ENCODE peak calls at places on chromosomes 7 and 10, in seven cellular contexts. One of them, this sample, is unnamed.

GRCh38 chr7:155918720-155919399 is 106.6 kb upstream of the SHH start:
- DNase-seq in IMR-90: peak; percentile 95
- DNase-seq in adrenal gland: peak; percentile 76
- DNase-seq in esophagus squamous epithelium: peak; percentile 9
- DNase-seq in heart left ventricle: no peak
- DNase-seq in esophagus muscularis mucosa: no peak
- DNase-seq in suprapubic skin: no peak
- DNase-seq in this sample: peak; percentile 42

GRCh38 chr10:20100157-20100556 is 283.9 kb downstream of the PLXDC2 start:
- DNase-seq in suprapubic skin: no peak
- DNase-seq in IMR-90: peak; percentile 65
- DNase-seq in esophagus squamous epithelium: no peak
- DNase-seq in esophagus muscularis mucosa: no peak
- DNase-seq in adrenal gland: no peak
- DNase-seq in heart left ventricle: no peak
- DNase-seq in this sample: no peak

GRCh38 chr10:79246209-79246581 is 101.1 kb upstream of the PPIF start:
- DNase-seq in adrenal gland: peak; percentile 90
- DNase-seq in IMR-90: no peak
- DNase-seq in suprapubic skin: peak; percentile 88
- DNase-seq in esophagus squamous epithelium: no peak
- DNase-seq in esophagus muscularis mucosa: no peak
- DNase-seq in heart left ventricle: peak; percentile 73
- DNase-seq in this sample: peak; percentile 60

GRCh38 chr7:82044497-82045080 is 274.7 kb upstream of the HGF start:
- DNase-seq in heart left ventricle: peak; percentile 36
- DNase-seq in suprapubic skin: no peak
- DNase-seq in esophagus squamous epithelium: no peak
- DNase-seq in esophagus muscularis mucosa: no peak
- DNase-seq in IMR-90: peak; percentile 58
- DNase-seq in adrenal gland: peak; percentile 64
- DNase-seq in this sample: peak; percentile 68

GRCh38 chr10:4771554-4772201 is 54.3 kb upstream of the AKR1E2 start:
- DNase-seq in heart left ventricle: no peak
- DNase-seq in IMR-90: peak; percentile 85
- DNase-seq in esophagus squamous epithelium: no peak
- DNase-seq in esophagus muscularis mucosa: no peak
- DNase-seq in suprapubic skin: no peak
- DNase-seq in adrenal gland: no peak
- DNase-seq in this sample: no peak

GRCh38 chr7:70481717-70482116 is 650.2 kb upstream of the GALNT17 start:
- DNase-seq in IMR-90: no peak
- DNase-seq in esophagus squamous epithelium: no peak
- DNase-seq in esophagus muscularis mucosa: no peak
- DNase-seq in adrenal gland: no peak
- DNase-seq in suprapubic skin: no peak
- DNase-seq in heart left ventricle: no peak
- DNase-seq in this sample: no peak

GRCh38 chr7:151702961-151703360 is 174.0 kb downstream of the PRKAG2 start:
- DNase-seq in esophagus muscularis mucosa: no peak
- DNase-seq in esophagus squamous epithelium: no peak
- DNase-seq in heart left ventricle: no peak
- DNase-seq in IMR-90: no peak
- DNase-seq in suprapubic skin: no peak
- DNase-seq in adrenal gland: no peak
- DNase-seq in this sample: no peak

GRCh38 chr10:87915989-87916388 is 52.6 kb downstream of the PTEN start:
- DNase-seq in heart left ventricle: peak; percentile 32
- DNase-seq in esophagus squamous epithelium: no peak
- DNase-seq in IMR-90: peak; percentile 33
- DNase-seq in adrenal gland: no peak
- DNase-seq in suprapubic skin: no peak
- DNase-seq in esophagus muscularis mucosa: no peak
- DNase-seq in this sample: no peak

GRCh38 chr7:45872116-45873034 is 507 bp downstream of the CCDC201 start:
- DNase-seq in heart left ventricle: no peak
- DNase-seq in IMR-90: no peak
- DNase-seq in suprapubic skin: no peak
- DNase-seq in esophagus squamous epithelium: no peak
- DNase-seq in adrenal gland: no peak
- DNase-seq in esophagus muscularis mucosa: no peak
- DNase-seq in this sample: no peak

GRCh38 chr10:11885437-11886137 is 62.4 kb downstream of the PROSER2 start:
- DNase-seq in heart left ventricle: no peak
- DNase-seq in adrenal gland: no peak
- DNase-seq in esophagus muscularis mucosa: no peak
- DNase-seq in esophagus squamous epithelium: no peak
- DNase-seq in IMR-90: no peak
- DNase-seq in suprapubic skin: no peak
- DNase-seq in this sample: no peak

GRCh38 chr10:33009244-33010131 is 51.5 kb upstream of the ITGB1 start:
- DNase-seq in adrenal gland: no peak
- DNase-seq in esophagus muscularis mucosa: no peak
- DNase-seq in heart left ventricle: no peak
- DNase-seq in IMR-90: no peak
- DNase-seq in suprapubic skin: no peak
- DNase-seq in esophagus squamous epithelium: no peak
- DNase-seq in this sample: no peak

GRCh38 chr7:92621026-92621540 is 30.9 kb upstream of the FAM133B start:
- DNase-seq in suprapubic skin: no peak
- DNase-seq in esophagus muscularis mucosa: no peak
- DNase-seq in heart left ventricle: peak; percentile 77
- DNase-seq in esophagus squamous epithelium: no peak
- DNase-seq in adrenal gland: peak; percentile 80
- DNase-seq in IMR-90: peak; percentile 94
- DNase-seq in this sample: peak; percentile 68

GRCh38 chr10:34969171-34969570 is 121.0 kb downstream of the CUL2 start:
- DNase-seq in IMR-90: no peak
- DNase-seq in suprapubic skin: no peak
- DNase-seq in adrenal gland: no peak
- DNase-seq in heart left ventricle: no peak
- DNase-seq in esophagus muscularis mucosa: no peak
- DNase-seq in esophagus squamous epithelium: no peak
- DNase-seq in this sample: no peak

GRCh38 chr7:22730921-22731654 is 4.1 kb downstream of the IL6 start:
- DNase-seq in IMR-90: peak; percentile 76
- DNase-seq in adrenal gland: no peak
- DNase-seq in esophagus squamous epithelium: no peak
- DNase-seq in esophagus muscularis mucosa: no peak
- DNase-seq in heart left ventricle: no peak
- DNase-seq in suprapubic skin: no peak
- DNase-seq in this sample: no peak

GRCh38 chr10:71773221-71773971 is at the start of gene VSIR:
- DNase-seq in IMR-90: peak; percentile 71
- DNase-seq in esophagus muscularis mucosa: peak; percentile 96
- DNase-seq in suprapubic skin: peak; percentile 95
- DNase-seq in heart left ventricle: peak; percentile 91
- DNase-seq in adrenal gland: peak; percentile 88
- DNase-seq in esophagus squamous epithelium: peak; percentile 43
- DNase-seq in this sample: peak; percentile 88

GRCh38 chr7:98116656-98117461 is 10.2 kb downstream of the LMTK2 start:
- DNase-seq in adrenal gland: peak; percentile 61
- DNase-seq in heart left ventricle: no peak
- DNase-seq in esophagus squamous epithelium: no peak
- DNase-seq in IMR-90: peak; percentile 75
- DNase-seq in esophagus muscularis mucosa: no peak
- DNase-seq in suprapubic skin: no peak
- DNase-seq in this sample: no peak

GRCh38 chr10:49768731-49769130 is 6.6 kb upstream of the OGDHL start:
- DNase-seq in suprapubic skin: no peak
- DNase-seq in adrenal gland: no peak
- DNase-seq in IMR-90: no peak
- DNase-seq in esophagus squamous epithelium: no peak
- DNase-seq in esophagus muscularis mucosa: no peak
- DNase-seq in heart left ventricle: no peak
- DNase-seq in this sample: no peak

GRCh38 chr10:87842220-87842641 is 21.1 kb downstream of the KLLN start:
- DNase-seq in esophagus squamous epithelium: no peak
- DNase-seq in heart left ventricle: no peak
- DNase-seq in adrenal gland: no peak
- DNase-seq in suprapubic skin: no peak
- DNase-seq in esophagus muscularis mucosa: no peak
- DNase-seq in IMR-90: peak; percentile 48
- DNase-seq in this sample: no peak

GRCh38 chr7:17009007-17009719 is 127.4 kb upstream of the AGR3 start:
- DNase-seq in suprapubic skin: no peak
- DNase-seq in esophagus muscularis mucosa: no peak
- DNase-seq in esophagus squamous epithelium: no peak
- DNase-seq in heart left ventricle: no peak
- DNase-seq in IMR-90: peak; percentile 45
- DNase-seq in adrenal gland: no peak
- DNase-seq in this sample: no peak

GRCh38 chr10:129643266-129643665 is 176.2 kb downstream of the MGMT start:
- DNase-seq in esophagus squamous epithelium: no peak
- DNase-seq in heart left ventricle: no peak
- DNase-seq in IMR-90: no peak
- DNase-seq in adrenal gland: no peak
- DNase-seq in esophagus muscularis mucosa: peak; percentile 64
- DNase-seq in suprapubic skin: no peak
- DNase-seq in this sample: no peak

GRCh38 chr10:11212686-11213085 is 195.0 kb downstream of the CELF2 start:
- DNase-seq in adrenal gland: no peak
- DNase-seq in esophagus squamous epithelium: no peak
- DNase-seq in esophagus muscularis mucosa: no peak
- DNase-seq in suprapubic skin: no peak
- DNase-seq in heart left ventricle: no peak
- DNase-seq in IMR-90: no peak
- DNase-seq in this sample: no peak

GRCh38 chr10:10589540-10589939 is 428.1 kb upstream of the CELF2 start:
- DNase-seq in heart left ventricle: peak; percentile 23
- DNase-seq in esophagus squamous epithelium: no peak
- DNase-seq in esophagus muscularis mucosa: no peak
- DNase-seq in adrenal gland: peak; percentile 56
- DNase-seq in IMR-90: peak; percentile 92
- DNase-seq in suprapubic skin: no peak
- DNase-seq in this sample: no peak

GRCh38 chr10:124650820-124651401 is 93.3 kb downstream of the FAM53B start:
- DNase-seq in IMR-90: no peak
- DNase-seq in suprapubic skin: no peak
- DNase-seq in adrenal gland: no peak
- DNase-seq in esophagus muscularis mucosa: no peak
- DNase-seq in heart left ventricle: no peak
- DNase-seq in esophagus squamous epithelium: no peak
- DNase-seq in this sample: no peak

GRCh38 chr10:99431190-99431549 is 746 bp upstream of the GOT1 start:
- DNase-seq in adrenal gland: peak; percentile 87
- DNase-seq in heart left ventricle: peak; percentile 87
- DNase-seq in esophagus muscularis mucosa: no peak
- DNase-seq in suprapubic skin: peak; percentile 86
- DNase-seq in IMR-90: peak; percentile 41
- DNase-seq in esophagus squamous epithelium: no peak
- DNase-seq in this sample: peak; percentile 90

GRCh38 chr7:150857276-150858055 is 5.1 kb downstream of the AOC1 start:
- DNase-seq in esophagus muscularis mucosa: peak; percentile 68
- DNase-seq in IMR-90: no peak
- DNase-seq in heart left ventricle: peak; percentile 10
- DNase-seq in esophagus squamous epithelium: no peak
- DNase-seq in adrenal gland: no peak
- DNase-seq in suprapubic skin: no peak
- DNase-seq in this sample: no peak

GRCh38 chr10:12628964-12629766 is 279.8 kb downstream of the CAMK1D start:
- DNase-seq in heart left ventricle: no peak
- DNase-seq in esophagus muscularis mucosa: no peak
- DNase-seq in suprapubic skin: peak; percentile 35
- DNase-seq in IMR-90: no peak
- DNase-seq in adrenal gland: no peak
- DNase-seq in esophagus squamous epithelium: no peak
- DNase-seq in this sample: no peak

GRCh38 chr7:154684651-154685563 is 318.0 kb downstream of the PAXIP1 start:
- DNase-seq in IMR-90: no peak
- DNase-seq in adrenal gland: no peak
- DNase-seq in esophagus muscularis mucosa: no peak
- DNase-seq in heart left ventricle: no peak
- DNase-seq in esophagus squamous epithelium: no peak
- DNase-seq in suprapubic skin: no peak
- DNase-seq in this sample: peak; percentile 72

GRCh38 chr7:84025332-84025927 is 169.2 kb downstream of the SEMA3A start:
- DNase-seq in IMR-90: peak; percentile 94
- DNase-seq in heart left ventricle: peak; percentile 20
- DNase-seq in esophagus muscularis mucosa: no peak
- DNase-seq in esophagus squamous epithelium: no peak
- DNase-seq in adrenal gland: peak; percentile 30
- DNase-seq in suprapubic skin: no peak
- DNase-seq in this sample: peak; percentile 22

GRCh38 chr7:137592232-137592896 is 248.8 kb upstream of the PTN start:
- DNase-seq in esophagus squamous epithelium: no peak
- DNase-seq in heart left ventricle: peak; percentile 46
- DNase-seq in esophagus muscularis mucosa: no peak
- DNase-seq in IMR-90: peak; percentile 84
- DNase-seq in adrenal gland: peak; percentile 56
- DNase-seq in suprapubic skin: no peak
- DNase-seq in this sample: peak; percentile 77

GRCh38 chr7:47411281-47411869 is 170.5 kb downstream of the TNS3 start:
- DNase-seq in heart left ventricle: no peak
- DNase-seq in suprapubic skin: peak; percentile 72
- DNase-seq in esophagus muscularis mucosa: no peak
- DNase-seq in adrenal gland: peak; percentile 17
- DNase-seq in IMR-90: no peak
- DNase-seq in esophagus squamous epithelium: no peak
- DNase-seq in this sample: no peak
- TF ChIP-seq POLR2A in heart left ventricle: no peak
- TF ChIP-seq POLR2A in suprapubic skin: no peak
- TF ChIP-seq POLR2A in esophagus muscularis mucosa: no peak
- TF ChIP-seq POLR2A in adrenal gland: no peak
- TF ChIP-seq POLR2A in IMR-90: no peak
- TF ChIP-seq POLR2A in esophagus squamous epithelium: no peak
- TF ChIP-seq POLR2A in this sample: no peak

GRCh38 chr10:8416192-8416701 is 361.8 kb downstream of the GATA3 start:
- DNase-seq in suprapubic skin: no peak
- DNase-seq in IMR-90: no peak
- DNase-seq in esophagus squamous epithelium: no peak
- DNase-seq in heart left ventricle: no peak
- DNase-seq in esophagus muscularis mucosa: no peak
- DNase-seq in adrenal gland: no peak
- DNase-seq in this sample: no peak
- H3K4me1 ChIP-seq in suprapubic skin: no peaks in the 10 kb centered on the region
- H3K4me1 ChIP-seq in IMR-90: no peaks in the 10 kb centered on the region
- H3K4me1 ChIP-seq in esophagus squamous epithelium: no peaks in the 10 kb centered on the region
- H3K4me1 ChIP-seq in heart left ventricle: no peaks in the 10 kb centered on the region
- H3K4me1 ChIP-seq in esophagus muscularis mucosa: no peaks in the 10 kb centered on the region
- H3K4me1 ChIP-seq in adrenal gland: no peaks in the 10 kb centered on the region
- H3K4me1 ChIP-seq in this sample: no peaks in the 10 kb centered on the region

DNA sequence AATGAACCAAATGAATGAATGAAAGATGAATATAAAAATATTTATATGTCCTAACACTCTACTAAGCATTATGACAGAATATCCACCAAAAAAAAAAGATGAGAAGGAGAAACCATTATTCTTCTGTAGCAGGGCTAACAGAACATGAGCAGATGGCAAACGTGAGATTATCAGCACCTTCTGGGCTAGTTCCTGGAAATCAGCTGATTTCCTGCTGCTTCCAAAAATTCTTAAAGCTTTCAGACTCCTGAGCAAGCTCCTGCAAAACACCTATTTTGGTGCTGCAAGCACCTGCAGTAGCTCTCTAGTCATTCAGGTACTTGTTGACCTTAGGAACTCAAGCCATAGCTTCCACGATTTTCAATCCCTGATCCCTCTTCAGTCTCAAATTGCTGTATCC is 51.8 kb downstream of the NPSR1 start:
- DNase-seq in adrenal gland: no peak
- DNase-seq in heart left ventricle: no peak
- DNase-seq in IMR-90: no peak
- DNase-seq in esophagus squamous epithelium: no peak
- DNase-seq in suprapubic skin: no peak
- DNase-seq in esophagus muscularis mucosa: no peak
- DNase-seq in this sample: no peak
- H3K27me3 ChIP-seq in adrenal gland: no peaks in the 10 kb centered on the region
- H3K27me3 ChIP-seq in heart left ventricle: no peaks in the 10 kb centered on the region
- H3K27me3 ChIP-seq in IMR-90: no peaks in the 10 kb centered on the region
- H3K27me3 ChIP-seq in esophagus squamous epithelium: no peaks in the 10 kb centered on the region
- H3K27me3 ChIP-seq in suprapubic skin: no peaks in the 10 kb centered on the region
- H3K27me3 ChIP-seq in esophagus muscularis mucosa: no peaks in the 10 kb centered on the region
- H3K27me3 ChIP-seq in this sample: no peaks in the 10 kb centered on the region

GRCh38 chr7:326845-327304 is 36.9 kb downstream of the FOXL3 start:
- DNase-seq in IMR-90: peak; percentile 20
- DNase-seq in suprapubic skin: no peak
- DNase-seq in esophagus squamous epithelium: no peak
- DNase-seq in adrenal gland: no peak
- DNase-seq in esophagus muscularis mucosa: no peak
- DNase-seq in heart left ventricle: no peak
- DNase-seq in this sample: no peak
- TF ChIP-seq POLR2A in IMR-90: no peak
- TF ChIP-seq POLR2A in suprapubic skin: no peak
- TF ChIP-seq POLR2A in esophagus squamous epithelium: no peak
- TF ChIP-seq POLR2A in adrenal gland: no peak
- TF ChIP-seq POLR2A in esophagus muscularis mucosa: no peak
- TF ChIP-seq POLR2A in heart left ventricle: no peak
- TF ChIP-seq POLR2A in this sample: no peak